ENCODE peak calls at places on chromosome 9, in six cellular contexts. One of them, this sample, is unnamed.

GRCh38 chr9:91571036-91571435 is 147.4 kb upstream of the NFIL3 start:
- DNase-seq in AG10803: no peak
- DNase-seq in PC-9: no peak
- DNase-seq in fibroblast of mammary gland: no peak
- DNase-seq in astrocyte of the spinal cord: no peak
- DNase-seq in retinal pigment epithelial cell: peak; percentile 15
- DNase-seq in this sample: no peak

GRCh38 chr9:108024604-108025003 is 535.0 kb upstream of the KLF4 start:
- DNase-seq in astrocyte of the spinal cord: no peak
- DNase-seq in retinal pigment epithelial cell: no peak
- DNase-seq in fibroblast of mammary gland: no peak
- DNase-seq in AG10803: no peak
- DNase-seq in PC-9: no peak
- DNase-seq in this sample: no peak

GRCh38 chr9:130150779-130151381 is 21.3 kb upstream of the NCS1 start:
- DNase-seq in retinal pigment epithelial cell: no peak
- DNase-seq in AG10803: peak; percentile 34
- DNase-seq in PC-9: no peak
- DNase-seq in astrocyte of the spinal cord: no peak
- DNase-seq in fibroblast of mammary gland: peak; percentile 63
- DNase-seq in this sample: no peak

GRCh38 chr9:69276775-69277174 is 48.2 kb upstream of the ENTREP1 start:
- DNase-seq in retinal pigment epithelial cell: no peak
- DNase-seq in astrocyte of the spinal cord: peak; percentile 3
- DNase-seq in AG10803: no peak
- DNase-seq in fibroblast of mammary gland: peak; percentile 8
- DNase-seq in PC-9: no peak
- DNase-seq in this sample: no peak

GRCh38 chr9:130128251-130128650 is 44.0 kb upstream of the NCS1 start:
- DNase-seq in AG10803: no peak
- DNase-seq in fibroblast of mammary gland: no peak
- DNase-seq in astrocyte of the spinal cord: peak; percentile 29
- DNase-seq in PC-9: no peak
- DNase-seq in retinal pigment epithelial cell: no peak
- DNase-seq in this sample: peak; percentile 56

GRCh38 chr9:112753725-112754124 is 3.2 kb downstream of the SNX30 start:
- DNase-seq in astrocyte of the spinal cord: peak; percentile 85
- DNase-seq in retinal pigment epithelial cell: peak; percentile 55
- DNase-seq in PC-9: peak; percentile 61
- DNase-seq in AG10803: peak; percentile 84
- DNase-seq in fibroblast of mammary gland: peak; percentile 87
- DNase-seq in this sample: no peak

GRCh38 chr9:91047529-91047928 is 245.9 kb downstream of the SYK start:
- DNase-seq in fibroblast of mammary gland: no peak
- DNase-seq in astrocyte of the spinal cord: no peak
- DNase-seq in retinal pigment epithelial cell: no peak
- DNase-seq in AG10803: peak; percentile 14
- DNase-seq in PC-9: no peak
- DNase-seq in this sample: no peak

GRCh38 chr9:34651876-34652602 is at the start of gene IL11RA:
- DNase-seq in retinal pigment epithelial cell: no peak
- DNase-seq in PC-9: peak; percentile 86
- DNase-seq in fibroblast of mammary gland: peak; percentile 86
- DNase-seq in AG10803: peak; percentile 94
- DNase-seq in astrocyte of the spinal cord: peak; percentile 80
- DNase-seq in this sample: no peak

GRCh38 chr9:21996858-21997257 is 2.3 kb downstream of the CDKN2B-AS1 start:
- DNase-seq in AG10803: no peak
- DNase-seq in fibroblast of mammary gland: no peak
- DNase-seq in astrocyte of the spinal cord: no peak
- DNase-seq in retinal pigment epithelial cell: no peak
- DNase-seq in PC-9: no peak
- DNase-seq in this sample: no peak

GRCh38 chr9:127971357-127972315 is 9.2 kb downstream of the EEIG1 start:
- DNase-seq in retinal pigment epithelial cell: no peak
- DNase-seq in fibroblast of mammary gland: no peak
- DNase-seq in PC-9: no peak
- DNase-seq in astrocyte of the spinal cord: no peak
- DNase-seq in AG10803: peak; percentile 42
- DNase-seq in this sample: no peak

GRCh38 chr9:127974769-127975261 is 6.0 kb downstream of the EEIG1 start:
- DNase-seq in PC-9: no peak
- DNase-seq in retinal pigment epithelial cell: no peak
- DNase-seq in fibroblast of mammary gland: no peak
- DNase-seq in AG10803: peak; percentile 80
- DNase-seq in astrocyte of the spinal cord: no peak
- DNase-seq in this sample: no peak

GRCh38 chr9:127974002-127974768 is 6.6 kb downstream of the EEIG1 start:
- DNase-seq in fibroblast of mammary gland: no peak
- DNase-seq in retinal pigment epithelial cell: no peak
- DNase-seq in AG10803: no peak
- DNase-seq in PC-9: no peak
- DNase-seq in astrocyte of the spinal cord: no peak
- DNase-seq in this sample: no peak

GRCh38 chr9:127972316-127972871 is 8.4 kb downstream of the EEIG1 start:
- DNase-seq in AG10803: no peak
- DNase-seq in fibroblast of mammary gland: no peak
- DNase-seq in PC-9: no peak
- DNase-seq in astrocyte of the spinal cord: no peak
- DNase-seq in retinal pigment epithelial cell: no peak
- DNase-seq in this sample: no peak

GRCh38 chr9:127973169-127974001 is 7.4 kb downstream of the EEIG1 start:
- DNase-seq in retinal pigment epithelial cell: no peak
- DNase-seq in PC-9: no peak
- DNase-seq in astrocyte of the spinal cord: no peak
- DNase-seq in fibroblast of mammary gland: no peak
- DNase-seq in AG10803: no peak
- DNase-seq in this sample: no peak
- H3K4me3 ChIP-seq in retinal pigment epithelial cell: no peak overlapping the region
- H3K4me3 ChIP-seq in PC-9: no peak overlapping the region
- H3K4me3 ChIP-seq in astrocyte of the spinal cord: no peak overlapping the region
- H3K4me3 ChIP-seq in fibroblast of mammary gland: no peak overlapping the region
- H3K4me3 ChIP-seq in AG10803: no peak overlapping the region
- H3K4me3 ChIP-seq in this sample: no peak overlapping the region

GRCh38 chr9:95351051-95351450 is 33.5 kb upstream of the FANCC start:
- DNase-seq in AG10803: no peak
- DNase-seq in retinal pigment epithelial cell: no peak
- DNase-seq in astrocyte of the spinal cord: no peak
- DNase-seq in fibroblast of mammary gland: no peak
- DNase-seq in PC-9: no peak
- DNase-seq in this sample: no peak

GRCh38 chr9:95350266-95350665 is 32.8 kb upstream of the FANCC start:
- DNase-seq in AG10803: no peak
- DNase-seq in PC-9: no peak
- DNase-seq in retinal pigment epithelial cell: no peak
- DNase-seq in astrocyte of the spinal cord: no peak
- DNase-seq in fibroblast of mammary gland: no peak
- DNase-seq in this sample: no peak

GRCh38 chr9:95344735-95345134 is 27.2 kb upstream of the FANCC start:
- DNase-seq in fibroblast of mammary gland: no peak
- DNase-seq in retinal pigment epithelial cell: no peak
- DNase-seq in AG10803: no peak
- DNase-seq in astrocyte of the spinal cord: no peak
- DNase-seq in PC-9: no peak
- DNase-seq in this sample: no peak

GRCh38 chr9:95346021-95346420 is 28.5 kb upstream of the FANCC start:
- DNase-seq in PC-9: no peak
- DNase-seq in fibroblast of mammary gland: no peak
- DNase-seq in astrocyte of the spinal cord: no peak
- DNase-seq in AG10803: no peak
- DNase-seq in retinal pigment epithelial cell: no peak
- DNase-seq in this sample: no peak

GRCh38 chr9:95349109-95350038 is 31.9 kb upstream of the FANCC start:
- DNase-seq in PC-9: no peak
- DNase-seq in fibroblast of mammary gland: no peak
- DNase-seq in retinal pigment epithelial cell: no peak
- DNase-seq in astrocyte of the spinal cord: no peak
- DNase-seq in AG10803: no peak
- DNase-seq in this sample: no peak
- H3K4me3 ChIP-seq in PC-9: no peak overlapping the region
- H3K4me3 ChIP-seq in fibroblast of mammary gland: no peak overlapping the region
- H3K4me3 ChIP-seq in retinal pigment epithelial cell: peak overlapping the region; percentile 31
- H3K4me3 ChIP-seq in astrocyte of the spinal cord: no peak overlapping the region
- H3K4me3 ChIP-seq in AG10803: peak overlapping the region; percentile 15
- H3K4me3 ChIP-seq in this sample: no peak overlapping the region

GRCh38 chr9:125516381-125516960 is 190.5 kb downstream of the MAPKAP1 start:
- DNase-seq in astrocyte of the spinal cord: no peak
- DNase-seq in PC-9: no peak
- DNase-seq in retinal pigment epithelial cell: no peak
- DNase-seq in fibroblast of mammary gland: no peak
- DNase-seq in AG10803: peak; percentile 83
- DNase-seq in this sample: no peak

GRCh38 chr9:125511780-125512179 is 195.2 kb downstream of the MAPKAP1 start:
- DNase-seq in astrocyte of the spinal cord: no peak
- DNase-seq in AG10803: no peak
- DNase-seq in retinal pigment epithelial cell: no peak
- DNase-seq in PC-9: no peak
- DNase-seq in fibroblast of mammary gland: no peak
- DNase-seq in this sample: no peak

GRCh38 chr9:125515281-125515680 is 191.7 kb downstream of the MAPKAP1 start:
- DNase-seq in astrocyte of the spinal cord: no peak
- DNase-seq in AG10803: no peak
- DNase-seq in retinal pigment epithelial cell: no peak
- DNase-seq in fibroblast of mammary gland: no peak
- DNase-seq in PC-9: no peak
- DNase-seq in this sample: no peak

GRCh38 chr9:125514468-125514867 is 192.5 kb downstream of the MAPKAP1 start:
- DNase-seq in retinal pigment epithelial cell: no peak
- DNase-seq in fibroblast of mammary gland: no peak
- DNase-seq in astrocyte of the spinal cord: no peak
- DNase-seq in PC-9: no peak
- DNase-seq in AG10803: no peak
- DNase-seq in this sample: no peak

GRCh38 chr9:125513634-125514413 is 193.2 kb downstream of the MAPKAP1 start:
- DNase-seq in astrocyte of the spinal cord: peak; percentile 78
- DNase-seq in AG10803: peak; percentile 52
- DNase-seq in fibroblast of mammary gland: peak; percentile 47
- DNase-seq in PC-9: peak; percentile 75
- DNase-seq in retinal pigment epithelial cell: peak; percentile 82
- DNase-seq in this sample: peak; percentile 34
- H3K4me3 ChIP-seq in astrocyte of the spinal cord: peak overlapping the region; percentile 20
- H3K4me3 ChIP-seq in AG10803: no peak overlapping the region
- H3K4me3 ChIP-seq in fibroblast of mammary gland: no peak overlapping the region
- H3K4me3 ChIP-seq in PC-9: peak overlapping the region; percentile 57
- H3K4me3 ChIP-seq in retinal pigment epithelial cell: peak overlapping the region; percentile 25
- H3K4me3 ChIP-seq in this sample: peak overlapping the region; percentile 51

GRCh38 chr9:131667576-131667975 is 72.3 kb downstream of the RAPGEF1 start:
- DNase-seq in PC-9: no peak
- DNase-seq in fibroblast of mammary gland: peak; percentile 79
- DNase-seq in astrocyte of the spinal cord: peak; percentile 35
- DNase-seq in AG10803: peak; percentile 36
- DNase-seq in retinal pigment epithelial cell: no peak
- DNase-seq in this sample: no peak

GRCh38 chr9:131669234-131670172 is 70.4 kb downstream of the RAPGEF1 start:
- DNase-seq in PC-9: no peak
- DNase-seq in fibroblast of mammary gland: no peak
- DNase-seq in retinal pigment epithelial cell: no peak
- DNase-seq in astrocyte of the spinal cord: no peak
- DNase-seq in AG10803: no peak
- DNase-seq in this sample: no peak

GRCh38 chr9:131670247-131670681 is 69.6 kb downstream of the RAPGEF1 start:
- DNase-seq in astrocyte of the spinal cord: no peak
- DNase-seq in PC-9: no peak
- DNase-seq in AG10803: no peak
- DNase-seq in retinal pigment epithelial cell: no peak
- DNase-seq in fibroblast of mammary gland: no peak
- DNase-seq in this sample: no peak

GRCh38 chr9:131668057-131668438 is 71.8 kb downstream of the RAPGEF1 start:
- DNase-seq in PC-9: no peak
- DNase-seq in fibroblast of mammary gland: no peak
- DNase-seq in retinal pigment epithelial cell: no peak
- DNase-seq in astrocyte of the spinal cord: no peak
- DNase-seq in AG10803: no peak
- DNase-seq in this sample: no peak

DNA sequence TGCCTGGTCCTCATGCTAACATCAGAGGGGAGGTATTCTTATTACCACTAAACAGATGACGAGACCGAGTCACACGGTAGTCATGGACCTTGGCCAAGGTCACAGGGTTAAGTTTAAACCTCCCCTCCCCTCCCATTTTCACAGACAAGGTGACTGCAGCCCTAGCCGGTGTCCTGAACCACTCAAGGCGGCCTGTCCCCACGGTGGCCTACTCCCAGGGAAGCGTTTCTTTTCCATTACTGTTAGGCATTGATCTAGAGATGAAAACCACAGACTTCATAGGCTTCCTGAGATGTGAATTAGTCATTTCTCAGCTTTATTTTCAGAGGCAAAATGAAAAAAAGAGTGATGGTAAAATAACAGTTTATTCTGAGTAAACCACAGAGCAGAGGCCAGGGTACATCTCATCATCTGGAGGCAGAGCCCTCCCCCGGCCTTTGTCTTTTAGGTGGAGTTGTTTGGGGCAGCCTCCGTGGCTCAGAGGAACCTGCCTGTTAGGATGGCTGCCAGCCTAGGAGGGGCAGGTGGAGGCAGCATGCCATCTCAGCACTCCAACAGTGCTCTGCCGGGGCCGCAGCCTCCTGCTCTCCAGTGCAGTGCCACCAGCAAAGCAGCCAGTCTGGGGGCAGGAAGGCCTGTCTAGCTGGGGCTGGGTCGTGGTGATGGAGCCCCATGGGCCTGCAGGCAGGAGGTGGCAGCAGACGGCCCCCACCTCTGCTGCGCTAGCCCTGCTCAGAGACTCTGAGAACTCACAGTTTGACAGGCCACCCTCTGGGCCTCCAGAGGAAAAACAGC is 71.2 kb downstream of the RAPGEF1 start:
- DNase-seq in fibroblast of mammary gland: peak; percentile 84
- DNase-seq in PC-9: no peak
- DNase-seq in AG10803: peak; percentile 52
- DNase-seq in retinal pigment epithelial cell: peak; percentile 58
- DNase-seq in astrocyte of the spinal cord: peak; percentile 90
- DNase-seq in this sample: peak; percentile 76
- H3K4me3 ChIP-seq in fibroblast of mammary gland: no peak overlapping the region
- H3K4me3 ChIP-seq in PC-9: no peak overlapping the region
- H3K4me3 ChIP-seq in AG10803: no peak overlapping the region
- H3K4me3 ChIP-seq in retinal pigment epithelial cell: no peak overlapping the region
- H3K4me3 ChIP-seq in astrocyte of the spinal cord: no peak overlapping the region
- H3K4me3 ChIP-seq in this sample: peak overlapping the region; percentile 47

DNA sequence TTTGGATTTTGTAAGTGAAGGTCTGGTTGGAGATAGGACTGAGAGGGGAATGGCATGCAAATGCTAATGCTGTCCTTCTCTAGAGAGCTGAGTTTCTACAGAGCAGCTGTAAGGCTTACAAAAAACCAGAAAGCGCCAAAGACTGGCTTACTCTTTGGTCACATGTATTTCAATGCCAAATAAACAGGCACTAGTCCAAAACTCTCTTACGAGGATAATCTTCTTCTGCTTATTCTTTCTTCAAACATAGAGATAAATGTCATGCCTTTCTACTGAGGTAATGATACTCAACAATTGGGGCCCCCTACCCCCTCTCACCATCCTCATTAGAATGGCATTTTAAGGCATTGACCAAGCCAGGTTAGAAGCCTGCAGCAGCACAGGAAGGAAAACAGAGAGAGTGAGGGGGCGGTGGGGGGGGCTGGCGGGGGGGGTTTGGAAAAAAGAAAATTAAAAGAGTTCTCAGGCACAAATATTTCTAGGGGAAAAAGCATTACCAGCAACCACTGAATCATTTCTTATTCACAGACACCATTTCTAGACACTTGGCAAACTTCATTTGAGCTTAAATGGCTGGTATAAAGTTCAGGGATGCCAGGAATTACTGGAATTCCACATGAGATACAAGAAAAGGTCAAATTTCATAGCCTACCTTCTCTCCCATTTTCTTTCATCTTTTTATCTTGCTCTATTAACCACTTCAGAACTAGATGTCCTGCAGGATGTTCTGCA is 34.0 kb downstream of the PUM3 start:
- DNase-seq in fibroblast of mammary gland: peak; percentile 74
- DNase-seq in PC-9: peak; percentile 28
- DNase-seq in astrocyte of the spinal cord: peak; percentile 88
- DNase-seq in retinal pigment epithelial cell: peak; percentile 96
- DNase-seq in AG10803: peak; percentile 98
- DNase-seq in this sample: no peak
- H3K4me3 ChIP-seq in fibroblast of mammary gland: no peak overlapping the region
- H3K4me3 ChIP-seq in PC-9: no peak overlapping the region
- H3K4me3 ChIP-seq in astrocyte of the spinal cord: no peak overlapping the region
- H3K4me3 ChIP-seq in retinal pigment epithelial cell: no peak overlapping the region
- H3K4me3 ChIP-seq in AG10803: no peak overlapping the region
- H3K4me3 ChIP-seq in this sample: no peak overlapping the region